ENCODE peak calls at places on chromosomes 11 and 22, in ten cellular contexts. H is RWPE1, W is dorsolateral prefrontal cortex, Z is bronchial epithelial cell, S is astrocyte of the spinal cord, J is WERI-Rb-1, U is fibroblast of lung, P is AG04450, V is body of pancreas, F is mesothelial cell of epicardium. K is an unnamed sample.

GRCh38 chr11:14593671-14594070 is 49.9 kb upstream of the PDE3B start:
- DNase-seq in H (no peak), W (no peak), Z (no peak), S (no peak), J (no peak), U (no peak), P (no peak), V (no peak), F (no peak), K (no peak)

GRCh38 chr22:27331526-27332281 is 469.9 kb downstream of the MN1 start:
- DNase-seq in H (no peak), W (no peak), Z (peak), S (peak), J (peak), U (peak), P (no peak), V (peak), F (no peak), K (no peak)

GRCh38 chr11:106695506-106695905 is 322.8 kb downstream of the GUCY1A2 start:
- DNase-seq in H (peak), W (no peak), Z (peak), S (peak), J (no peak), U (peak), P (peak), V (no peak), F (no peak), K (no peak)

GRCh38 chr11:3000032-3000961 is 8.2 kb upstream of the NAP1L4 start:
- DNase-seq in H (peak), W (peak), Z (peak), S (peak), J (no peak), U (peak), P (peak), V (peak), F (peak), K (peak)

GRCh38 chr11:65781152-65781961 is 581 bp upstream of the AP5B1 start:
- DNase-seq in H (no peak), W (peak), Z (no peak), S (no peak), J (no peak), U (no peak), P (no peak), V (no peak), F (no peak), K (peak)

GRCh38 chr22:24289138-24289537 is 18.5 kb downstream of the SPECC1L start:
- DNase-seq in H (no peak), W (no peak), Z (peak), S (peak), J (no peak), U (peak), P (peak), V (no peak), F (no peak), K (no peak)

GRCh38 chr11:108135845-108136599 is 14.7 kb downstream of the ACAT1 start:
- DNase-seq in H (no peak), W (no peak), Z (no peak), S (peak), J (no peak), U (peak), P (no peak), V (no peak), F (no peak), K (no peak)

GRCh38 chr11:43685483-43685882 is 4.9 kb downstream of the HSD17B12 start:
- DNase-seq in H (no peak), W (no peak), Z (no peak), S (no peak), J (no peak), U (peak), P (no peak), V (no peak), F (no peak), K (no peak)

GRCh38 chr11:11349870-11350325 is 3.2 kb downstream of the CSNK2A3 start:
- DNase-seq in H (peak), W (no peak), Z (no peak), S (peak), J (no peak), U (peak), P (peak), V (no peak), F (no peak), K (no peak)

GRCh38 chr11:111561801-111562325 is 21.3 kb downstream of the LAYN start:
- DNase-seq in H (peak), W (no peak), Z (peak), S (peak), J (no peak), U (peak), P (peak), V (no peak), F (no peak), K (no peak)

GRCh38 chr11:46002146-46002545 is 79.7 kb downstream of the LARGE2 start:
- DNase-seq in H (no peak), W (no peak), Z (no peak), S (no peak), J (no peak), U (no peak), P (no peak), V (no peak), F (no peak), K (no peak)

GRCh38 chr11:316031-316701 is 2.3 kb downstream of the IFITM1 start:
- DNase-seq in H (no peak), W (peak), Z (no peak), S (no peak), J (no peak), U (no peak), P (no peak), V (no peak), F (no peak), K (peak)

GRCh38 chr11:134022748-134023147 is 46.1 kb upstream of the JAM3 start:
- DNase-seq in H (no peak), W (no peak), Z (no peak), S (no peak), J (no peak), U (no peak), P (no peak), V (no peak), F (no peak), K (no peak)

GRCh38 chr11:119014209-119014924 is 3.8 kb downstream of the RPS25 start:
- DNase-seq in H (no peak), W (no peak), Z (no peak), S (no peak), J (no peak), U (no peak), P (no peak), V (no peak), F (no peak), K (no peak)

GRCh38 chr11:111444040-111444439 is 65.0 kb upstream of the POU2AF1 start:
- DNase-seq in H (no peak), W (no peak), Z (no peak), S (no peak), J (no peak), U (no peak), P (no peak), V (no peak), F (no peak), K (no peak)

GRCh38 chr22:49527611-49528419 is 299.9 kb downstream of the BRD1 start:
- DNase-seq in H (no peak), W (peak), Z (no peak), S (no peak), J (no peak), U (no peak), P (no peak), V (no peak), F (no peak), K (no peak)

DNA sequence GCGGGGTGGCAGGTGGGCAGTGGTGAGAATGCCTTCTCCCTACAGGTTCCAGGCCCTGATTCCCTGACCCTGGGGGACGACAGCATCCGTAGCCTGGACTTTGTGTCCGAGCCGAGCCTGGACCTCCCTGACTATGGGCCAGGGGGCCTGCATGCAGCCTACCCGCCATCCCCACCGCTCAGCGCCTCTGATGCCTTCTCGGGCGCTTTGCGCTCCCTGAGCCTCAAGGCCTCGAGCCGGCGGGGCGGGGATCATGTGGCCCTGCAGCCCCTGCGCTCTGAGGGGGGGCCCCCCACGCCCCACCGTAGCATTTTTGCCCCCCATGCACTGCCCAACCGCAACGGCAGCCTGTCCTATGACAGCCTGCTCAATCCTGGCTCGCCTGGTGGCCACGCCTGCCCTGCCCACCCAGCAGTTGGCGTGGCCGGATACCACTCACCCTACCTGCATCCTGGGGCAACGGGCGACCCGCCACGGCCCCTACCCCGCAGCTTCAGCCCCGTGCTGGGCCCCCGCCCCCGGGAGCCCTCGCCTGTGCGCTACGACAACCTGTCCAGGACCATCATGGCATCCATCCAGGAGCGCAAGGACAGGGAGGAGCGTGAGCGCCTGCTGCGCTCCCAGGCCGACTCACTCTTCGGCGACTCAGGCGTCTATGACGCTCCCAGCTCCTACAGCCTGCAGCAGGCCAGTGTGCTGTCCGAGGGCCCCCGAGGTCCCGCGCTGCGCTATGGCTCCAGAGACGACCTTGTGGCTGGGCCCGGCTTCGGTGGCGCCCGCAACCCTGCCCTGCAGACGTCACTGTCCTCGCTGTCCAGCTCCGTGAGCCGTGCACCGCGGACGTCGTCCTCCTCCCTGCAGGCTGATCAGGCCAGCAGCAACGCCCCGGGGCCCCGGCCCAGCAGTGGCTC is 7.9 kb downstream of the CCDC188 start:
- DNase-seq in H (no peak), W (no peak), Z (no peak), S (no peak), J (no peak), U (no peak), P (no peak), V (no peak), F (no peak), K (no peak)
- TF ChIP-seq CTCF in H (no peak), W (no peak), Z (no peak), S (no peak), J (no peak), U (no peak), P (no peak), V (no peak), F (no peak), K (no peak)

GRCh38 chr11:128021304-128022006 is 565.9 kb downstream of the ETS1 start:
- DNase-seq in H (no peak), W (no peak), Z (peak), S (no peak), J (peak), U (peak), P (no peak), V (no peak), F (no peak), K (no peak)
- TF ChIP-seq CTCF in H (no peak), W (no peak), Z (peak), S (peak), J (peak), U (peak), P (peak), V (no peak), F (no peak), K (peak)

GRCh38 chr22:36405671-36406070 is 17.9 kb upstream of the MYH9 start:
- DNase-seq in H (no peak), W (no peak), Z (peak), S (no peak), J (no peak), U (peak), P (no peak), V (no peak), F (no peak), K (no peak)
- TF ChIP-seq CTCF in H (no peak), W (no peak), Z (no peak), S (no peak), J (no peak), U (no peak), P (no peak), V (no peak), F (no peak), K (no peak)

DNA sequence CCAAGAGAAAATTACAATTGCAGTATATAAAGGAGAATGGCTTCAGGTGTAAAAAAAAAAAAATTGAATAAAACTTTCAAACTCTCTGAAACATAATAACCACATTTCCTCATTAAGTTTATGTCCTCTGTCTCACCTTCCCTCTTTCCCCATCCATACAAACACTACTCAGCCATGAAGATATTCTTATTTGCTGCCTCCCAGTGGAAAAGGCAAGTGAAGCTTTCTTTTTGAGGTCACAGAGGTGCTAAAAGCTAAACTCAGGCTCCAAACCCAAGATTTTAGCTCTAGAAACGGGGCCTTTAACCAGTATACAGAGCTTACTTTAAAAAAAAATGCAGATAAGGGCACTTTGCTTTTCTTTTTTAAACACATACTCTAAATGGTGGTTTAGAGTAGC is 1568.5 kb downstream of the FAM181B start:
- DNase-seq in H (no peak), W (no peak), Z (peak), S (no peak), J (no peak), U (no peak), P (no peak), V (no peak), F (no peak), K (no peak)
- TF ChIP-seq CTCF in H (no peak), W (no peak), Z (no peak), S (no peak), J (peak), U (no peak), P (no peak), V (no peak), F (no peak), K (no peak)

GRCh38 chr22:45867118-45867905 is 109.7 kb downstream of the WNT7B start:
- DNase-seq in H (no peak), W (peak), Z (no peak), S (no peak), J (no peak), U (peak), P (no peak), V (peak), F (peak), K (peak)
- TF ChIP-seq CTCF in H (peak), W (no peak), Z (peak), S (peak), J (peak), U (peak), P (peak), V (no peak), F (no peak), K (peak)

GRCh38 chr11:68956142-68956541 is 24.6 kb downstream of the MRGPRD start:
- DNase-seq in H (no peak), W (no peak), Z (no peak), S (no peak), J (no peak), U (no peak), P (no peak), V (no peak), F (no peak), K (no peak)

GRCh38 chr11:68958211-68958610 is 22.6 kb downstream of the MRGPRD start:
- DNase-seq in H (no peak), W (no peak), Z (no peak), S (no peak), J (no peak), U (no peak), P (no peak), V (no peak), F (no peak), K (no peak)

GRCh38 chr11:68959465-68960298 is 21.1 kb downstream of the MRGPRD start:
- DNase-seq in H (no peak), W (no peak), Z (no peak), S (no peak), J (peak), U (no peak), P (no peak), V (no peak), F (no peak), K (peak)

GRCh38 chr11:68956547-68957254 is 24.1 kb downstream of the MRGPRD start:
- DNase-seq in H (no peak), W (no peak), Z (no peak), S (no peak), J (no peak), U (no peak), P (no peak), V (no peak), F (no peak), K (no peak)

DNA sequence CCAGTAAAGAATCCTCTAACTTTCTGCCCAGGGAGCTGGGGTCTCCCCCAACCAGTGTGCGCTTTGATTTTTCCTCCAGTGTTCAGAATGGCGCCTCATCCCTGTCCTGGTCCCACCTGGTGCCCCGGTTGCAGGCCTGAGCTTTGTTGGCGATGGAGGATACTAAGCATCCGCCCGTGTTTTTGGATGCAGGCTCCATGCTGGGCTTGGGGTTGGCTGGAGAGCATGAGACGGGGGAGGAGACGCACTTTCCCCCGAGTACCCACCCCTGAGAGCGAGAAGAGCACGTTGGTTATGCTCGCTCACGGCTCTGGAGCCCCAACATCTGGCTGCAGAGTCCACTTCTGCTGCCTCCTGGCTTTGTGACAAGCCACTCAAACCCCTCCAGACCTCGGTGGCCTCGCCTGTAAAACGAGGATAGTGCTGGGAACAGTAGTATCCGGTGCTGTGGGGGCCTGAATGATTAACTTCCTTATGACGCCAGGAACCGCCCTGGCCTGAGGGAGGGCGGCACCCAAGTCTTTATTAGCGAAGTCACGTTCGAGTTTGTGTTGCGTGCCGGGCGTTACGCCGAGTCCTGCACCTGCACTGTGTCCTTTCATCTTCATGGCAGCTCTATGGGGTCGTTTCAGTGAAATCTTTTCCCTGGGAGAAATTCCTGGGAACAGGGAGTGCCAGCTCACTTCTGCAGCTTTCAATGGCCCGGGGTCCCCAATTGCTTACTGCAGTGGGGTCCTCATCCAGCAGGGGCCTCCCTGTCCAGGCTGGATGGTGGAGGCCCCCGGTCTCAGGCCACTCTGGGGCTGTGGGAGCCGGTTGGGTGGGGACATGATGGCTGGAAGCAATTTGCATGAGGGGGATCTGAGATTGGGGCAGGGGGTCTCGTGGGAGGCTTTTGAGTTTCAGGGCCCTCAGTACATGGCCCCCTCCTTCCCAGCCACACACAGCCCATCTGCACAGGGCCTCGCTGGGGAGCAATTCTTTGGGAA is 25.5 kb downstream of the MRGPRD start:
- DNase-seq in H (no peak), W (no peak), Z (peak), S (peak), J (no peak), U (peak), P (no peak), V (no peak), F (no peak), K (no peak)
- TF ChIP-seq CTCF in H (no peak), W (no peak), Z (no peak), S (no peak), J (no peak), U (no peak), P (no peak), V (no peak), F (no peak), K (no peak)

DNA sequence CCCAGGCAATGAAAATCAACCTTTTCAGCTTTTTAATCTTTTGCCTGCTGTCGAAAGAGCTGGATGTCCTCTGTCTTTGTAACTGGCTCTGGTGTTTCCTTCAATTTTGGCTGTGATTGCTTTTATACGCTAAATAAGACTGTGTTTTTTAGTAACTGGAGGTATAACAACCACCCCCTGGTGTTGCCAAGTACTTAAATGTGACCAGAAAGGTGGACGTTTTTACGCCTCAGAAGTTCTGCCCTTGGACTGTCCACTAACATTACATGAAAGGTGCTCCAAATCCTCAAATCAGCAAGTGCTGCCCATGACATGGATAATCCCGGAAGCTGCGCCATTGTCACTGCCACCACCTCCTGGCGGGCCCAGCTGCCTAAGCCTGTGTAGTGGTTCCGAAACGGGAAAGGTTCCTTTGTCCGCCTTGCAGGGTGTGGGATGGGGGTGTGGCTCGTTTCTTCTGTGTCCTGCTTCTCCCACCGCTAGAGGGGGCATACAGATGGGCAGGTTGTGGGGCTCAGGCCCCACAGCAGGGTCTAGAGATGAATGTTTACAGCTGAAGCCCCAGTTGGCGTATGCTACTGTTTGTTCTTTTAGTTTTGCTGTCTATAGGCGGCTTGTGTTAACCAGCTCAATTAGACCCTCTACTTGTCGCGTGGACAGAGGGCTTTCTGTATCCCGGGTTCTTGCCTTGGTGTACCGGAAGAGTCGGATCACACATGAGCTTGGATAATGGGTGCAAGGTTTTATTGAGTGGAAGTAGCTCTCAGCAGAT is 82.2 kb upstream of the SEPTIN5 start:
- DNase-seq in H (peak), W (no peak), Z (peak), S (peak), J (no peak), U (peak), P (peak), V (no peak), F (no peak), K (no peak)
- TF ChIP-seq CTCF in H (peak), W (peak), Z (peak), S (peak), J (peak), U (peak), P (peak), V (no peak), F (peak), K (peak)

GRCh38 chr22:42630211-42630610 is 10.2 kb downstream of the ATP5MGL start:
- DNase-seq in H (no peak), W (no peak), Z (no peak), S (no peak), J (no peak), U (no peak), P (no peak), V (no peak), F (no peak), K (no peak)

GRCh38 chr22:42633013-42633412 is 7.4 kb downstream of the ATP5MGL start:
- DNase-seq in H (no peak), W (no peak), Z (no peak), S (no peak), J (no peak), U (no peak), P (no peak), V (no peak), F (no peak), K (no peak)

GRCh38 chr22:42635531-42635930 is 4.9 kb downstream of the ATP5MGL start:
- DNase-seq in H (peak), W (no peak), Z (peak), S (peak), J (no peak), U (peak), P (no peak), V (no peak), F (no peak), K (no peak)

GRCh38 chr22:42630901-42631602 is 9.3 kb downstream of the ATP5MGL start:
- DNase-seq in H (peak), W (no peak), Z (no peak), S (peak), J (no peak), U (no peak), P (no peak), V (no peak), F (no peak), K (no peak)

DNA sequence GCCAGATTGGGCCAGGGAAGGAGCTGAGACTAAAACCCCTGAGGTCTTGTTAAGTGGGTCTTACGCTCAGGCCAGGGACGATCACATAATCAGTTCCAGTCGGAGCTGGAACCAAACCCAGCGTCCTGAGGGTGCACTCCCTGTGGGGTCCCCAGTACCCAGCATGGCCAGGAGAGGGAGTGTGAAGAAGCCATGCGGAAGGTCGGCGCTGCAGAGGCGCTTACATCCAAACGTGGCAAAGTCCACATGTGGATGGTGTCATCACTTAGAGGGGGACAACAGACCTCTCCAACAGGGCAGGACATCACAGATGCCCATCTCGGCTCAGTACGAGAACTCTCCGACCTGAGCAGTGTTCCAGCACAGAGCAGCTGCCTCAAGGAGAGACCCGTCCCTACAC is 8.3 kb downstream of the ATP5MGL start:
- DNase-seq in H (no peak), W (no peak), Z (no peak), S (no peak), J (peak), U (no peak), P (no peak), V (no peak), F (no peak), K (no peak)
- TF ChIP-seq CTCF in H (no peak), W (peak), Z (no peak), S (peak), J (peak), U (peak), P (peak), V (no peak), F (no peak), K (peak)